ENCODE peak calls at places on chromosomes 6 and 20, in four cellular contexts. One of them, this sample, is unnamed.

GRCh38 chr6:85361643-85362014 is 88.3 kb upstream of the NT5E start:
- ATAC-seq in right cardiac atrium: no peak
- ATAC-seq in GM12878: peak
- ATAC-seq in aorta: no peak
- ATAC-seq in this sample: no peak

GRCh38 chr6:136173519-136174507 is 76.3 kb downstream of the MTFR2 start:
- ATAC-seq in right cardiac atrium: peak
- ATAC-seq in GM12878: no peak
- ATAC-seq in aorta: peak
- ATAC-seq in this sample: no peak

GRCh38 chr6:138727182-138727581 is 46.4 kb upstream of the CCDC28A start:
- ATAC-seq in right cardiac atrium: no peak
- ATAC-seq in GM12878: no peak
- ATAC-seq in aorta: no peak
- ATAC-seq in this sample: no peak

GRCh38 chr20:5735845-5736530 is 14.2 kb upstream of the SHLD1 start:
- ATAC-seq in right cardiac atrium: peak
- ATAC-seq in GM12878: no peak
- ATAC-seq in aorta: no peak
- ATAC-seq in this sample: no peak

GRCh38 chr6:148888853-148889252 is 142.0 kb downstream of the UST start:
- ATAC-seq in right cardiac atrium: no peak
- ATAC-seq in GM12878: no peak
- ATAC-seq in aorta: no peak
- ATAC-seq in this sample: no peak

GRCh38 chr6:34929241-34929978 is 40.4 kb downstream of the ANKS1A start:
- ATAC-seq in right cardiac atrium: no peak
- ATAC-seq in GM12878: no peak
- ATAC-seq in aorta: no peak
- ATAC-seq in this sample: no peak

GRCh38 chr6:36508532-36508931 is 38.7 kb downstream of the STK38 start:
- ATAC-seq in right cardiac atrium: peak
- ATAC-seq in GM12878: no peak
- ATAC-seq in aorta: no peak
- ATAC-seq in this sample: no peak

GRCh38 chr6:105102186-105102585 is 77.6 kb downstream of the POPDC3 start:
- ATAC-seq in right cardiac atrium: no peak
- ATAC-seq in GM12878: no peak
- ATAC-seq in aorta: no peak
- ATAC-seq in this sample: no peak

GRCh38 chr6:3253597-3253961 is 5.2 kb upstream of the PSMG4 start:
- ATAC-seq in right cardiac atrium: no peak
- ATAC-seq in GM12878: no peak
- ATAC-seq in aorta: no peak
- ATAC-seq in this sample: no peak

GRCh38 chr20:32432277-32432676 is 74.1 kb downstream of the ASXL1 start:
- ATAC-seq in right cardiac atrium: no peak
- ATAC-seq in GM12878: no peak
- ATAC-seq in aorta: no peak
- ATAC-seq in this sample: no peak

GRCh38 chr20:8331740-8332412 is 199.8 kb downstream of the PLCB1 start:
- ATAC-seq in right cardiac atrium: peak
- ATAC-seq in GM12878: no peak
- ATAC-seq in aorta: no peak
- ATAC-seq in this sample: peak

GRCh38 chr6:33170176-33171095 is 21.8 kb downstream of the COL11A2 start:
- ATAC-seq in right cardiac atrium: no peak
- ATAC-seq in GM12878: peak
- ATAC-seq in aorta: no peak
- ATAC-seq in this sample: no peak

GRCh38 chr6:160041608-160042007 is 72.7 kb downstream of the IGF2R start:
- ATAC-seq in right cardiac atrium: peak
- ATAC-seq in GM12878: no peak
- ATAC-seq in aorta: peak
- ATAC-seq in this sample: peak

GRCh38 chr6:3522561-3523287 is 65.9 kb upstream of the SLC22A23 start:
- ATAC-seq in right cardiac atrium: no peak
- ATAC-seq in GM12878: no peak
- ATAC-seq in aorta: no peak
- ATAC-seq in this sample: no peak

GRCh38 chr6:39225946-39226437 is 3.3 kb downstream of the KCNK5 start:
- ATAC-seq in right cardiac atrium: no peak
- ATAC-seq in GM12878: peak
- ATAC-seq in aorta: no peak
- ATAC-seq in this sample: no peak

GRCh38 chr20:47768016-47768953 is 17.0 kb downstream of the SULF2 start:
- ATAC-seq in right cardiac atrium: peak
- ATAC-seq in GM12878: peak
- ATAC-seq in aorta: peak
- ATAC-seq in this sample: peak

GRCh38 chr6:108594640-108595039 is 33.9 kb downstream of the FOXO3 start:
- ATAC-seq in right cardiac atrium: peak
- ATAC-seq in GM12878: no peak
- ATAC-seq in aorta: peak
- ATAC-seq in this sample: no peak

GRCh38 chr20:32481311-32482103 is 103.6 kb downstream of the NOL4L start:
- ATAC-seq in right cardiac atrium: peak
- ATAC-seq in GM12878: no peak
- ATAC-seq in aorta: no peak
- ATAC-seq in this sample: peak

GRCh38 chr6:90305800-90306448 is 9.3 kb upstream of the BACH2 start:
- ATAC-seq in right cardiac atrium: no peak
- ATAC-seq in GM12878: no peak
- ATAC-seq in aorta: no peak
- ATAC-seq in this sample: no peak

GRCh38 chr6:21024621-21025020 is 490.4 kb downstream of the CDKAL1 start:
- ATAC-seq in right cardiac atrium: no peak
- ATAC-seq in GM12878: no peak
- ATAC-seq in aorta: no peak
- ATAC-seq in this sample: no peak

GRCh38 chr20:59735917-59736316 is 131.6 kb downstream of the PHACTR3 start:
- ATAC-seq in right cardiac atrium: no peak
- ATAC-seq in GM12878: no peak
- ATAC-seq in aorta: no peak
- ATAC-seq in this sample: no peak

GRCh38 chr20:50535162-50535561 is 25.0 kb downstream of the PTPN1 start:
- ATAC-seq in right cardiac atrium: no peak
- ATAC-seq in GM12878: no peak
- ATAC-seq in aorta: no peak
- ATAC-seq in this sample: no peak

GRCh38 chr6:32046450-32047083 is 8.4 kb downstream of the CYP21A2 start:
- ATAC-seq in right cardiac atrium: peak
- ATAC-seq in GM12878: no peak
- ATAC-seq in aorta: peak
- ATAC-seq in this sample: peak

GRCh38 chr20:44231193-44231592 is 15.9 kb upstream of the GDAP1L1 start:
- ATAC-seq in right cardiac atrium: peak
- ATAC-seq in GM12878: no peak
- ATAC-seq in aorta: no peak
- ATAC-seq in this sample: no peak

GRCh38 chr20:47784599-47785320 is 521 bp downstream of the SULF2 start:
- ATAC-seq in right cardiac atrium: peak
- ATAC-seq in GM12878: peak
- ATAC-seq in aorta: peak
- ATAC-seq in this sample: peak

DNA sequence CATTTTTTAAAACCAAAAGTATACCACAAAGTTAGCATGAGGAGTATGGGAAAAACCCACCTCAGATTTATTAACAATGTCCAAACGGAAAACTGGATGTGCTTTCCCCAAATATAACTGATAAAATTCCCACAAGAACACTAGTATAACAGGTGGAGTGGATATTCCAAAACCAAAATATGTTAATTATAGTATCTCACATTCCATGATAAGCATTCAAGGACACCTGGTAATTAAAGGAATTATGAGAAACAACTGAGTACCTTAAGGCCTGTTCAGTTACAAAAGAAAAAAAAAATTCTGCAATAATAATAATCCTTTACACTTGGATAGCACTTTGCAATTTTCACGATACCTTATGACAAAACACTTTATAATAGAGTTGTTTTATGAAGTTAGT is 1.9 kb downstream of the CDK19 start:
- ATAC-seq in right cardiac atrium: no peak
- ATAC-seq in GM12878: no peak
- ATAC-seq in aorta: no peak
- ATAC-seq in this sample: no peak
- H3K4me3 ChIP-seq in right cardiac atrium: no peak
- H3K4me3 ChIP-seq in GM12878: peak
- H3K4me3 ChIP-seq in aorta: no peak
- H3K4me3 ChIP-seq in this sample: no peak

GRCh38 chr6:98946877-98947410 is 802 bp downstream of the FBXL4 start:
- ATAC-seq in right cardiac atrium: no peak
- ATAC-seq in GM12878: peak
- ATAC-seq in aorta: no peak
- ATAC-seq in this sample: no peak
- H3K4me3 ChIP-seq in right cardiac atrium: peak
- H3K4me3 ChIP-seq in GM12878: peak
- H3K4me3 ChIP-seq in aorta: peak
- H3K4me3 ChIP-seq in this sample: peak

GRCh38 chr6:117346142-117346930 is 79.4 kb downstream of the ROS1 start:
- ATAC-seq in right cardiac atrium: no peak
- ATAC-seq in GM12878: peak
- ATAC-seq in aorta: peak
- ATAC-seq in this sample: no peak
- H3K4me3 ChIP-seq in right cardiac atrium: peak
- H3K4me3 ChIP-seq in GM12878: no peak
- H3K4me3 ChIP-seq in aorta: peak
- H3K4me3 ChIP-seq in this sample: no peak

GRCh38 chr6:110960014-110960390 is 1.5 kb downstream of the GTF3C6 start:
- ATAC-seq in right cardiac atrium: no peak
- ATAC-seq in GM12878: no peak
- ATAC-seq in aorta: no peak
- ATAC-seq in this sample: no peak
- H3K4me3 ChIP-seq in right cardiac atrium: no peak
- H3K4me3 ChIP-seq in GM12878: no peak
- H3K4me3 ChIP-seq in aorta: no peak
- H3K4me3 ChIP-seq in this sample: no peak

GRCh38 chr6:28634758-28635546 is 109.3 kb downstream of the GPX5 start:
- ATAC-seq in right cardiac atrium: peak
- ATAC-seq in GM12878: no peak
- ATAC-seq in aorta: peak
- ATAC-seq in this sample: no peak

GRCh38 chr6:28633445-28634215 is 107.9 kb downstream of the GPX5 start:
- ATAC-seq in right cardiac atrium: no peak
- ATAC-seq in GM12878: no peak
- ATAC-seq in aorta: no peak
- ATAC-seq in this sample: no peak

GRCh38 chr6:28632326-28632851 is 106.7 kb downstream of the GPX5 start:
- ATAC-seq in right cardiac atrium: no peak
- ATAC-seq in GM12878: no peak
- ATAC-seq in aorta: no peak
- ATAC-seq in this sample: no peak

GRCh38 chr6:28635547-28636158 is 110.0 kb downstream of the GPX5 start:
- ATAC-seq in right cardiac atrium: peak
- ATAC-seq in GM12878: no peak
- ATAC-seq in aorta: no peak
- ATAC-seq in this sample: no peak

GRCh38 chr6:28634406-28634757 is 108.7 kb downstream of the GPX5 start:
- ATAC-seq in right cardiac atrium: no peak
- ATAC-seq in GM12878: no peak
- ATAC-seq in aorta: no peak
- ATAC-seq in this sample: no peak
- H3K4me3 ChIP-seq in right cardiac atrium: peak
- H3K4me3 ChIP-seq in GM12878: no peak
- H3K4me3 ChIP-seq in aorta: no peak
- H3K4me3 ChIP-seq in this sample: peak

DNA sequence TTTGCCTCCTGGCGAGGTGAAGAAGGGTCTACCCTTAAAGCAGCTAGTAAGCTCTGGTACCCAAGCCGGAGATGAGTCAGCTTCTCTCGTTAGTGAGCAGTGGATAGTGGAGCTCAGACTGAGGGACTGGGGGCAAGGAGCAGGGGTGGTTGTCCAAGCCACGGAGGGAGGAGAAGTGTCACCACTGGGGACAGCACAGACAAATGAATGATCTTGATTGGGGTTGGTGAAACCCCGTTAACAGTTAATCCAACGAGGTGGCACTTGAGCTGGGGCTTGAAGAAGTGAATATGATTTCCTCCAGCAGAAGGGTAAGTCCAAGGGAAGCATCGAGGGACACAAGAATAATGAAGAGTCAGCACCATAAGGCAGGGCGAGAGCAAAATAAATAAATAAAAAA is 43.0 kb downstream of the JARID2 start:
- ATAC-seq in right cardiac atrium: no peak
- ATAC-seq in GM12878: peak
- ATAC-seq in aorta: no peak
- ATAC-seq in this sample: no peak
- H3K4me3 ChIP-seq in right cardiac atrium: no peak
- H3K4me3 ChIP-seq in GM12878: no peak
- H3K4me3 ChIP-seq in aorta: no peak
- H3K4me3 ChIP-seq in this sample: no peak

GRCh38 chr6:166474721-166475565 is 92.2 kb upstream of the MPC1 start:
- ATAC-seq in right cardiac atrium: no peak
- ATAC-seq in GM12878: no peak
- ATAC-seq in aorta: no peak
- ATAC-seq in this sample: no peak
- H3K4me3 ChIP-seq in right cardiac atrium: no peak
- H3K4me3 ChIP-seq in GM12878: no peak
- H3K4me3 ChIP-seq in aorta: no peak
- H3K4me3 ChIP-seq in this sample: no peak

This sample was measured in gastroesophageal sphincter.